ENCODE peak calls at places on chromosome 3, in six cellular contexts. One of them, this sample, is unnamed.

GRCh38 chr3:138332472-138333073 is 2.9 kb upstream of the NME9 start:
- DNase-seq in posterior cingulate gyrus: no peak
- DNase-seq in HT1080: peak; percentile 49
- DNase-seq in HCT116: peak; percentile 39
- DNase-seq in stimulated activated CD8-positive, alpha-beta memory T cell treated with anti-CD3 and anti-CD28 coated beads, Interleukin-4, amount 100 ng/mL, for 4 hours: no peak
- DNase-seq in ELR: peak; percentile 61
- DNase-seq in this sample: peak; percentile 19

GRCh38 chr3:100743535-100743934 is 34.2 kb downstream of the TFG start:
- DNase-seq in posterior cingulate gyrus: no peak
- DNase-seq in HT1080: no peak
- DNase-seq in HCT116: no peak
- DNase-seq in stimulated activated CD8-positive, alpha-beta memory T cell treated with anti-CD3 and anti-CD28 coated beads, Interleukin-4, amount 100 ng/mL, for 4 hours: no peak
- DNase-seq in ELR: no peak
- DNase-seq in this sample: no peak

GRCh38 chr3:32958509-32958908 is 7.1 kb downstream of the CCR4 start:
- DNase-seq in posterior cingulate gyrus: no peak
- DNase-seq in HT1080: no peak
- DNase-seq in HCT116: no peak
- DNase-seq in stimulated activated CD8-positive, alpha-beta memory T cell treated with anti-CD3 and anti-CD28 coated beads, Interleukin-4, amount 100 ng/mL, for 4 hours: no peak
- DNase-seq in ELR: no peak
- DNase-seq in this sample: no peak

GRCh38 chr3:144221771-144222170 is 250.1 kb downstream of the DIPK2A start:
- DNase-seq in posterior cingulate gyrus: no peak
- DNase-seq in HT1080: no peak
- DNase-seq in HCT116: no peak
- DNase-seq in stimulated activated CD8-positive, alpha-beta memory T cell treated with anti-CD3 and anti-CD28 coated beads, Interleukin-4, amount 100 ng/mL, for 4 hours: no peak
- DNase-seq in ELR: no peak
- DNase-seq in this sample: no peak

GRCh38 chr3:14799146-14799545 is 19.6 kb upstream of the FGD5 start:
- DNase-seq in posterior cingulate gyrus: no peak
- DNase-seq in HT1080: no peak
- DNase-seq in HCT116: no peak
- DNase-seq in stimulated activated CD8-positive, alpha-beta memory T cell treated with anti-CD3 and anti-CD28 coated beads, Interleukin-4, amount 100 ng/mL, for 4 hours: no peak
- DNase-seq in ELR: no peak
- DNase-seq in this sample: no peak

GRCh38 chr3:17935217-17935616 is 192.8 kb upstream of the TBC1D5 start:
- DNase-seq in posterior cingulate gyrus: no peak
- DNase-seq in HT1080: no peak
- DNase-seq in HCT116: no peak
- DNase-seq in stimulated activated CD8-positive, alpha-beta memory T cell treated with anti-CD3 and anti-CD28 coated beads, Interleukin-4, amount 100 ng/mL, for 4 hours: no peak
- DNase-seq in ELR: peak; percentile 13
- DNase-seq in this sample: no peak

GRCh38 chr3:107892960-107893359 is 197.9 kb downstream of the CD47 start:
- DNase-seq in posterior cingulate gyrus: no peak
- DNase-seq in HT1080: peak; percentile 39
- DNase-seq in HCT116: no peak
- DNase-seq in stimulated activated CD8-positive, alpha-beta memory T cell treated with anti-CD3 and anti-CD28 coated beads, Interleukin-4, amount 100 ng/mL, for 4 hours: no peak
- DNase-seq in ELR: peak; percentile 42
- DNase-seq in this sample: no peak

GRCh38 chr3:22627993-22628499 is 575.1 kb upstream of the UBE2E2 start:
- DNase-seq in posterior cingulate gyrus: no peak
- DNase-seq in HT1080: no peak
- DNase-seq in HCT116: no peak
- DNase-seq in stimulated activated CD8-positive, alpha-beta memory T cell treated with anti-CD3 and anti-CD28 coated beads, Interleukin-4, amount 100 ng/mL, for 4 hours: no peak
- DNase-seq in ELR: no peak
- DNase-seq in this sample: no peak

GRCh38 chr3:176293277-176293676 is 904.0 kb downstream of the TBL1XR1 start:
- DNase-seq in posterior cingulate gyrus: no peak
- DNase-seq in HT1080: no peak
- DNase-seq in HCT116: no peak
- DNase-seq in stimulated activated CD8-positive, alpha-beta memory T cell treated with anti-CD3 and anti-CD28 coated beads, Interleukin-4, amount 100 ng/mL, for 4 hours: no peak
- DNase-seq in ELR: no peak
- DNase-seq in this sample: no peak

GRCh38 chr3:107877936-107878335 is 212.9 kb downstream of the CD47 start:
- DNase-seq in posterior cingulate gyrus: no peak
- DNase-seq in HT1080: no peak
- DNase-seq in HCT116: no peak
- DNase-seq in stimulated activated CD8-positive, alpha-beta memory T cell treated with anti-CD3 and anti-CD28 coated beads, Interleukin-4, amount 100 ng/mL, for 4 hours: no peak
- DNase-seq in ELR: no peak
- DNase-seq in this sample: no peak

GRCh38 chr3:160780246-160780645 is 24.2 kb downstream of the PPM1L start:
- DNase-seq in posterior cingulate gyrus: no peak
- DNase-seq in HT1080: no peak
- DNase-seq in HCT116: no peak
- DNase-seq in stimulated activated CD8-positive, alpha-beta memory T cell treated with anti-CD3 and anti-CD28 coated beads, Interleukin-4, amount 100 ng/mL, for 4 hours: no peak
- DNase-seq in ELR: no peak
- DNase-seq in this sample: no peak

GRCh38 chr3:178159691-178160090 is 376.5 kb upstream of the KCNMB2 start:
- DNase-seq in posterior cingulate gyrus: no peak
- DNase-seq in HT1080: no peak
- DNase-seq in HCT116: no peak
- DNase-seq in stimulated activated CD8-positive, alpha-beta memory T cell treated with anti-CD3 and anti-CD28 coated beads, Interleukin-4, amount 100 ng/mL, for 4 hours: no peak
- DNase-seq in ELR: no peak
- DNase-seq in this sample: no peak

GRCh38 chr3:129329858-129330257 is 51.2 kb downstream of the HMCES start:
- DNase-seq in posterior cingulate gyrus: no peak
- DNase-seq in HT1080: no peak
- DNase-seq in HCT116: no peak
- DNase-seq in stimulated activated CD8-positive, alpha-beta memory T cell treated with anti-CD3 and anti-CD28 coated beads, Interleukin-4, amount 100 ng/mL, for 4 hours: no peak
- DNase-seq in ELR: no peak
- DNase-seq in this sample: no peak

GRCh38 chr3:63910873-63911272 is 1.3 kb downstream of the SCAANT1 start:
- DNase-seq in posterior cingulate gyrus: no peak
- DNase-seq in HT1080: peak; percentile 50
- DNase-seq in HCT116: no peak
- DNase-seq in stimulated activated CD8-positive, alpha-beta memory T cell treated with anti-CD3 and anti-CD28 coated beads, Interleukin-4, amount 100 ng/mL, for 4 hours: no peak
- DNase-seq in ELR: peak; percentile 61
- DNase-seq in this sample: no peak

GRCh38 chr3:14803101-14803980 is 15.4 kb upstream of the FGD5 start:
- DNase-seq in posterior cingulate gyrus: no peak
- DNase-seq in HT1080: peak; percentile 31
- DNase-seq in HCT116: no peak
- DNase-seq in stimulated activated CD8-positive, alpha-beta memory T cell treated with anti-CD3 and anti-CD28 coated beads, Interleukin-4, amount 100 ng/mL, for 4 hours: no peak
- DNase-seq in ELR: peak; percentile 31
- DNase-seq in this sample: no peak

GRCh38 chr3:52800079-52800478 is 5.5 kb downstream of the ITIH3 start:
- DNase-seq in posterior cingulate gyrus: no peak
- DNase-seq in HT1080: no peak
- DNase-seq in HCT116: no peak
- DNase-seq in stimulated activated CD8-positive, alpha-beta memory T cell treated with anti-CD3 and anti-CD28 coated beads, Interleukin-4, amount 100 ng/mL, for 4 hours: no peak
- DNase-seq in ELR: no peak
- DNase-seq in this sample: no peak

GRCh38 chr3:194481103-194481502 is 5.7 kb downstream of the ATP13A3 start:
- DNase-seq in posterior cingulate gyrus: no peak
- DNase-seq in HT1080: peak; percentile 69
- DNase-seq in HCT116: no peak
- DNase-seq in stimulated activated CD8-positive, alpha-beta memory T cell treated with anti-CD3 and anti-CD28 coated beads, Interleukin-4, amount 100 ng/mL, for 4 hours: no peak
- DNase-seq in ELR: peak; percentile 81
- DNase-seq in this sample: no peak

GRCh38 chr3:100769693-100770092 is 60.4 kb downstream of the TFG start:
- DNase-seq in posterior cingulate gyrus: no peak
- DNase-seq in HT1080: no peak
- DNase-seq in HCT116: no peak
- DNase-seq in stimulated activated CD8-positive, alpha-beta memory T cell treated with anti-CD3 and anti-CD28 coated beads, Interleukin-4, amount 100 ng/mL, for 4 hours: no peak
- DNase-seq in ELR: no peak
- DNase-seq in this sample: no peak

GRCh38 chr3:107589454-107589853 is 66.7 kb downstream of the BBX start:
- DNase-seq in posterior cingulate gyrus: no peak
- DNase-seq in HT1080: no peak
- DNase-seq in HCT116: no peak
- DNase-seq in stimulated activated CD8-positive, alpha-beta memory T cell treated with anti-CD3 and anti-CD28 coated beads, Interleukin-4, amount 100 ng/mL, for 4 hours: no peak
- DNase-seq in ELR: no peak
- DNase-seq in this sample: no peak

GRCh38 chr3:193879099-193879863 is 256.7 kb upstream of the HES1 start:
- DNase-seq in posterior cingulate gyrus: no peak
- DNase-seq in HT1080: no peak
- DNase-seq in HCT116: no peak
- DNase-seq in stimulated activated CD8-positive, alpha-beta memory T cell treated with anti-CD3 and anti-CD28 coated beads, Interleukin-4, amount 100 ng/mL, for 4 hours: no peak
- DNase-seq in ELR: no peak
- DNase-seq in this sample: no peak

GRCh38 chr3:78926523-78926922 is 841.3 kb downstream of the ROBO1 start:
- DNase-seq in posterior cingulate gyrus: no peak
- DNase-seq in HT1080: peak; percentile 20
- DNase-seq in HCT116: no peak
- DNase-seq in stimulated activated CD8-positive, alpha-beta memory T cell treated with anti-CD3 and anti-CD28 coated beads, Interleukin-4, amount 100 ng/mL, for 4 hours: no peak
- DNase-seq in ELR: peak; percentile 61
- DNase-seq in this sample: no peak

GRCh38 chr3:117706037-117706436 is 996.5 kb downstream of the TUSC7 start:
- DNase-seq in posterior cingulate gyrus: no peak
- DNase-seq in HT1080: no peak
- DNase-seq in HCT116: no peak
- DNase-seq in stimulated activated CD8-positive, alpha-beta memory T cell treated with anti-CD3 and anti-CD28 coated beads, Interleukin-4, amount 100 ng/mL, for 4 hours: no peak
- DNase-seq in ELR: peak; percentile 92
- DNase-seq in this sample: no peak

GRCh38 chr3:71254251-71254650 is 329.3 kb downstream of the FOXP1 start:
- DNase-seq in posterior cingulate gyrus: no peak
- DNase-seq in HT1080: no peak
- DNase-seq in HCT116: no peak
- DNase-seq in stimulated activated CD8-positive, alpha-beta memory T cell treated with anti-CD3 and anti-CD28 coated beads, Interleukin-4, amount 100 ng/mL, for 4 hours: no peak
- DNase-seq in ELR: no peak
- DNase-seq in this sample: no peak

GRCh38 chr3:38627956-38628355 is 21.5 kb downstream of the SCN5A start:
- DNase-seq in posterior cingulate gyrus: no peak
- DNase-seq in HT1080: peak; percentile 27
- DNase-seq in HCT116: no peak
- DNase-seq in stimulated activated CD8-positive, alpha-beta memory T cell treated with anti-CD3 and anti-CD28 coated beads, Interleukin-4, amount 100 ng/mL, for 4 hours: no peak
- DNase-seq in ELR: peak; percentile 39
- DNase-seq in this sample: no peak

GRCh38 chr3:150249776-150250175 is 158.3 kb upstream of the TSC22D2 start:
- DNase-seq in posterior cingulate gyrus: peak; percentile 75
- DNase-seq in HT1080: no peak
- DNase-seq in HCT116: no peak
- DNase-seq in stimulated activated CD8-positive, alpha-beta memory T cell treated with anti-CD3 and anti-CD28 coated beads, Interleukin-4, amount 100 ng/mL, for 4 hours: no peak
- DNase-seq in ELR: peak; percentile 6
- DNase-seq in this sample: no peak

GRCh38 chr3:129836381-129837056 is 57.0 kb downstream of the TMCC1 start:
- DNase-seq in posterior cingulate gyrus: no peak
- DNase-seq in HT1080: no peak
- DNase-seq in HCT116: no peak
- DNase-seq in stimulated activated CD8-positive, alpha-beta memory T cell treated with anti-CD3 and anti-CD28 coated beads, Interleukin-4, amount 100 ng/mL, for 4 hours: no peak
- DNase-seq in ELR: peak; percentile 44
- DNase-seq in this sample: no peak

GRCh38 chr3:118772036-118773030 is 262.3 kb downstream of the IGSF11 start:
- DNase-seq in posterior cingulate gyrus: no peak
- DNase-seq in HT1080: peak; percentile 82
- DNase-seq in HCT116: no peak
- DNase-seq in stimulated activated CD8-positive, alpha-beta memory T cell treated with anti-CD3 and anti-CD28 coated beads, Interleukin-4, amount 100 ng/mL, for 4 hours: no peak
- DNase-seq in ELR: no peak
- DNase-seq in this sample: no peak

GRCh38 chr3:143736651-143737050 is 111.6 kb downstream of the SLC9A9 start:
- DNase-seq in posterior cingulate gyrus: no peak
- DNase-seq in HT1080: peak; percentile 30
- DNase-seq in HCT116: no peak
- DNase-seq in stimulated activated CD8-positive, alpha-beta memory T cell treated with anti-CD3 and anti-CD28 coated beads, Interleukin-4, amount 100 ng/mL, for 4 hours: no peak
- DNase-seq in ELR: peak; percentile 12
- DNase-seq in this sample: no peak

GRCh38 chr3:108507887-108508286 is 2.5 kb downstream of the MYH15 start:
- DNase-seq in posterior cingulate gyrus: no peak
- DNase-seq in HT1080: no peak
- DNase-seq in HCT116: no peak
- DNase-seq in stimulated activated CD8-positive, alpha-beta memory T cell treated with anti-CD3 and anti-CD28 coated beads, Interleukin-4, amount 100 ng/mL, for 4 hours: no peak
- DNase-seq in ELR: no peak
- DNase-seq in this sample: no peak

GRCh38 chr3:120039642-120040610 is 54.3 kb downstream of the GSK3B start:
- DNase-seq in posterior cingulate gyrus: no peak
- DNase-seq in HT1080: peak; percentile 43
- DNase-seq in HCT116: peak; percentile 3
- DNase-seq in stimulated activated CD8-positive, alpha-beta memory T cell treated with anti-CD3 and anti-CD28 coated beads, Interleukin-4, amount 100 ng/mL, for 4 hours: no peak
- DNase-seq in ELR: peak; percentile 40
- DNase-seq in this sample: no peak